ENCODE peak calls at places on chromosomes 5 and 9, in seven cellular contexts. N is stimulated activated CD4-positive, alpha-beta T cell treated with anti-CD3 and anti-CD28 coated beads, Interleukin-12 subunit alpha, Interleukin-12 subunit beta, amount 100 ng/mL, for 48 hours; L is activated CD4-positive, CD25-positive, alpha-beta regulatory T cell; Y is NT2/D1; I is activated naive CD4-positive, alpha-beta T cell treated with anti-CD3 and anti-CD28 coated beads, Interleukin-2, amount 50 U/mL, for 16 hours; G is cardiac muscle cell; K is nucleus accumbens. W is an unnamed sample.

GRCh38 chr5:167916706-167917105 is 374.7 kb upstream of the WWC1 start:
- DNase-seq in K (no peak), N (no peak), G (peak; percentile 55), Y (no peak), I (no peak), L (no peak), W (no peak)

GRCh38 chr5:168749391-168750100 is 170.4 kb upstream of the PANK3 start:
- DNase-seq in N (no peak), Y (no peak), K (no peak), L (no peak), G (no peak), I (no peak), W (no peak)

GRCh38 chr5:124747770-124748686 is 1.6 kb upstream of the ZNF608 start:
- DNase-seq in L (no peak), N (no peak), Y (no peak), I (no peak), K (peak; percentile 66), G (peak; percentile 53), W (peak; percentile 76)

GRCh38 chr5:83895860-83896259 is 175.2 kb upstream of the HAPLN1 start:
- DNase-seq in N (no peak), G (no peak), Y (no peak), L (no peak), I (no peak), K (no peak), W (no peak)

GRCh38 chr9:119639287-119639955 is 270.2 kb upstream of the BRINP1 start:
- DNase-seq in L (no peak), N (no peak), Y (peak; percentile 6), I (no peak), K (no peak), G (no peak), W (no peak)

GRCh38 chr5:147407094-147407681 is 102.7 kb downstream of the DPYSL3 start:
- DNase-seq in N (no peak), I (no peak), K (no peak), G (peak; percentile 52), Y (no peak), L (no peak), W (no peak)

GRCh38 chr9:136318111-136318768 is 9.1 kb upstream of the GPSM1 start:
- DNase-seq in I (no peak), G (no peak), N (no peak), Y (no peak), K (no peak), L (no peak), W (peak; percentile 43)

GRCh38 chr9:127574089-127574921 is 37.8 kb upstream of the STXBP1 start:
- DNase-seq in L (no peak), G (peak; percentile 38), K (no peak), N (peak; percentile 30), I (no peak), Y (no peak), W (no peak)

GRCh38 chr5:156589104-156589858 is 260.8 kb upstream of the PPP1R2B start:
- DNase-seq in Y (no peak), K (no peak), N (no peak), L (no peak), G (no peak), I (no peak), W (no peak)

GRCh38 chr9:16986441-16987387 is 116.2 kb upstream of the BNC2 start:
- DNase-seq in L (no peak), K (no peak), G (peak; percentile 51), Y (no peak), N (no peak), I (no peak), W (no peak)